ENCODE peak calls at places on chromosomes 6 and 20, in seven cellular contexts. One of them, this sample, is unnamed.

GRCh38 chr6:4664117-4664626 is 112.0 kb upstream of the CDYL start:
- DNase-seq in SK-N-DZ: no peak
- DNase-seq in renal cortical epithelial cell: no peak
- DNase-seq in activated naive CD8-positive, alpha-beta T cell treated with anti-CD3 and anti-CD28 coated beads for 36 hours: no peak
- DNase-seq in stromal cell of bone marrow: peak; percentile 88
- DNase-seq in CD8-positive, alpha-beta memory T cell: no peak
- DNase-seq in activated naive CD4-positive, alpha-beta T cell: no peak
- DNase-seq in this sample: no peak

GRCh38 chr6:332671-333070 is 40.4 kb downstream of the DUSP22 start:
- DNase-seq in SK-N-DZ: no peak
- DNase-seq in renal cortical epithelial cell: peak; percentile 52
- DNase-seq in activated naive CD8-positive, alpha-beta T cell treated with anti-CD3 and anti-CD28 coated beads for 36 hours: no peak
- DNase-seq in stromal cell of bone marrow: no peak
- DNase-seq in CD8-positive, alpha-beta memory T cell: no peak
- DNase-seq in activated naive CD4-positive, alpha-beta T cell: no peak
- DNase-seq in this sample: no peak

GRCh38 chr20:42020316-42020715 is 402.1 kb upstream of the CHD6 start:
- DNase-seq in SK-N-DZ: no peak
- DNase-seq in renal cortical epithelial cell: no peak
- DNase-seq in activated naive CD8-positive, alpha-beta T cell treated with anti-CD3 and anti-CD28 coated beads for 36 hours: no peak
- DNase-seq in stromal cell of bone marrow: no peak
- DNase-seq in CD8-positive, alpha-beta memory T cell: no peak
- DNase-seq in activated naive CD4-positive, alpha-beta T cell: no peak
- DNase-seq in this sample: no peak

GRCh38 chr6:7267521-7268091 is 45.4 kb downstream of the SSR1 start:
- DNase-seq in SK-N-DZ: no peak
- DNase-seq in renal cortical epithelial cell: peak; percentile 98
- DNase-seq in activated naive CD8-positive, alpha-beta T cell treated with anti-CD3 and anti-CD28 coated beads for 36 hours: no peak
- DNase-seq in stromal cell of bone marrow: peak; percentile 93
- DNase-seq in CD8-positive, alpha-beta memory T cell: no peak
- DNase-seq in activated naive CD4-positive, alpha-beta T cell: no peak
- DNase-seq in this sample: no peak

GRCh38 chr6:19214231-19214630 is 622.9 kb upstream of the ID4 start:
- DNase-seq in SK-N-DZ: no peak
- DNase-seq in renal cortical epithelial cell: no peak
- DNase-seq in activated naive CD8-positive, alpha-beta T cell treated with anti-CD3 and anti-CD28 coated beads for 36 hours: no peak
- DNase-seq in stromal cell of bone marrow: no peak
- DNase-seq in CD8-positive, alpha-beta memory T cell: no peak
- DNase-seq in activated naive CD4-positive, alpha-beta T cell: no peak
- DNase-seq in this sample: no peak

GRCh38 chr6:35027807-35028206 is 113.3 kb downstream of the TCP11 start:
- DNase-seq in SK-N-DZ: no peak
- DNase-seq in renal cortical epithelial cell: no peak
- DNase-seq in activated naive CD8-positive, alpha-beta T cell treated with anti-CD3 and anti-CD28 coated beads for 36 hours: no peak
- DNase-seq in stromal cell of bone marrow: no peak
- DNase-seq in CD8-positive, alpha-beta memory T cell: no peak
- DNase-seq in activated naive CD4-positive, alpha-beta T cell: no peak
- DNase-seq in this sample: no peak

GRCh38 chr6:157135691-157136090 is 187.6 kb downstream of the TMEM242 start:
- DNase-seq in SK-N-DZ: no peak
- DNase-seq in renal cortical epithelial cell: no peak
- DNase-seq in activated naive CD8-positive, alpha-beta T cell treated with anti-CD3 and anti-CD28 coated beads for 36 hours: no peak
- DNase-seq in stromal cell of bone marrow: no peak
- DNase-seq in CD8-positive, alpha-beta memory T cell: no peak
- DNase-seq in activated naive CD4-positive, alpha-beta T cell: no peak
- DNase-seq in this sample: no peak

GRCh38 chr6:75143186-75143585 is 62.7 kb downstream of the COL12A1 start:
- DNase-seq in SK-N-DZ: no peak
- DNase-seq in renal cortical epithelial cell: no peak
- DNase-seq in activated naive CD8-positive, alpha-beta T cell treated with anti-CD3 and anti-CD28 coated beads for 36 hours: no peak
- DNase-seq in stromal cell of bone marrow: peak; percentile 84
- DNase-seq in CD8-positive, alpha-beta memory T cell: no peak
- DNase-seq in activated naive CD4-positive, alpha-beta T cell: no peak
- DNase-seq in this sample: no peak

GRCh38 chr6:20876016-20876415 is 341.8 kb downstream of the CDKAL1 start:
- DNase-seq in SK-N-DZ: no peak
- DNase-seq in renal cortical epithelial cell: peak; percentile 62
- DNase-seq in activated naive CD8-positive, alpha-beta T cell treated with anti-CD3 and anti-CD28 coated beads for 36 hours: no peak
- DNase-seq in stromal cell of bone marrow: no peak
- DNase-seq in CD8-positive, alpha-beta memory T cell: no peak
- DNase-seq in activated naive CD4-positive, alpha-beta T cell: no peak
- DNase-seq in this sample: no peak

GRCh38 chr6:139981810-139982550 is 607.5 kb upstream of the CITED2 start:
- DNase-seq in SK-N-DZ: peak; percentile 75
- DNase-seq in renal cortical epithelial cell: peak; percentile 89
- DNase-seq in activated naive CD8-positive, alpha-beta T cell treated with anti-CD3 and anti-CD28 coated beads for 36 hours: no peak
- DNase-seq in stromal cell of bone marrow: no peak
- DNase-seq in CD8-positive, alpha-beta memory T cell: no peak
- DNase-seq in activated naive CD4-positive, alpha-beta T cell: no peak
- DNase-seq in this sample: no peak

GRCh38 chr6:164700497-164700896 is 608.9 kb downstream of the C6orf118 start:
- DNase-seq in SK-N-DZ: no peak
- DNase-seq in renal cortical epithelial cell: no peak
- DNase-seq in activated naive CD8-positive, alpha-beta T cell treated with anti-CD3 and anti-CD28 coated beads for 36 hours: no peak
- DNase-seq in stromal cell of bone marrow: no peak
- DNase-seq in CD8-positive, alpha-beta memory T cell: no peak
- DNase-seq in activated naive CD4-positive, alpha-beta T cell: no peak
- DNase-seq in this sample: no peak

GRCh38 chr20:61896058-61896961 is 169.4 kb downstream of the TAF4 start:
- DNase-seq in SK-N-DZ: peak; percentile 72
- DNase-seq in renal cortical epithelial cell: no peak
- DNase-seq in activated naive CD8-positive, alpha-beta T cell treated with anti-CD3 and anti-CD28 coated beads for 36 hours: peak; percentile 35
- DNase-seq in stromal cell of bone marrow: peak; percentile 18
- DNase-seq in CD8-positive, alpha-beta memory T cell: no peak
- DNase-seq in activated naive CD4-positive, alpha-beta T cell: no peak
- DNase-seq in this sample: peak; percentile 29

This sample was measured in H1.